ENCODE peak calls at places on chromosomes 2 and 18, in ten cellular contexts. H is adrenal gland, E is GM23338, Q is lower leg skin, O is cardiac fibroblast, T is fibroblast of pulmonary artery, P is choroid plexus epithelial cell, J is psoas muscle, S is AG04449, F is tibial nerve. L is an unnamed sample.
A peak's percentile ranks its signal among the peaks of the same experiment; 100 is the strongest.

GRCh38 chr2:128198666-128199065 is 107.7 kb downstream of the UGGT1 start:
- DNase-seq in H (no peak), O (peak; percentile 40), F (no peak), T (no peak), Q (no peak), J (no peak), S (no peak), E (no peak), P (peak; percentile 46), L (no peak)

GRCh38 chr2:37599688-37600525 is 71.5 kb downstream of the CDC42EP3 start:
- DNase-seq in E (no peak), T (no peak), F (no peak), Q (no peak), H (no peak), P (no peak), J (no peak), S (no peak), O (no peak), L (no peak)

GRCh38 chr18:70840649-70841048 is 551.8 kb downstream of the SOCS6 start:
- DNase-seq in O (no peak), P (peak; percentile 9), T (no peak), Q (no peak), S (no peak), J (no peak), H (no peak), F (no peak), E (no peak), L (no peak)

GRCh38 chr2:134247679-134248078 is 6.2 kb upstream of the MGAT5 start:
- DNase-seq in T (no peak), O (no peak), Q (no peak), J (no peak), H (no peak), E (no peak), P (no peak), F (no peak), S (no peak), L (no peak)

GRCh38 chr2:71827146-71827874 is 320.4 kb downstream of the CYP26B1 start:
- DNase-seq in S (no peak), Q (no peak), P (no peak), F (no peak), T (no peak), E (no peak), H (no peak), J (no peak), O (no peak), L (no peak)

GRCh38 chr2:105584437-105585010 is 160.2 kb upstream of the NCK2 start:
- DNase-seq in S (no peak), F (no peak), Q (no peak), E (no peak), H (no peak), J (no peak), T (no peak), O (no peak), P (no peak), L (no peak)

GRCh38 chr2:869894-870293 is 80.8 kb upstream of the SNTG2 start:
- DNase-seq in H (no peak), P (no peak), Q (no peak), S (no peak), J (no peak), F (no peak), O (no peak), E (no peak), T (no peak), L (no peak)

GRCh38 chr2:54579682-54580349 is 123.7 kb downstream of the SPTBN1 start:
- DNase-seq in Q (no peak), E (no peak), S (no peak), H (no peak), J (no peak), T (no peak), P (no peak), O (no peak), F (no peak), L (no peak)

DNA sequence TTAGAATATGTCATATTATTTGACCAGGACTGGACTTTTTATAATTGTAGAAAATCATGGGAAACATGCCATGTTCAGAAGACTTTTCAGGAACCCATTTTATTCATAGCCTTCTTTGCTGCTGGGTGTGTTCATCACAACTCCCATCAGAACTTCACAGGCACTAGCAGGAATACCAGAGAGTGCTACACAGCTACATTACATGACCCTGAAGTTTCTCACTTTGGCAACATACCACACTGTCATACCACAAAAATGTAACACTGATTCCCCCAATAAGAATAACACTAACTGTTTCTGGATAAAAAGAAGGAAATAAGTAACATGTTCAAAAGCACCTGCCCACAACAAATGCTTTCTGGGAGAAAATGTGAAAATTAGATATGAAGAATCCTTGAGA is 405.4 kb downstream of the CDH2 start:
- DNase-seq in J (no peak), S (no peak), P (peak; percentile 23), H (no peak), O (no peak), T (no peak), E (no peak), F (no peak), Q (no peak), L (no peak)
- TF ChIP-seq CTCF in J (no peak), S (no peak), P (no peak), H (no peak), O (no peak), T (no peak), E (no peak), F (no peak), Q (no peak), L (no peak)

GRCh38 chr2:204977914-204978313 is 432.6 kb downstream of the PARD3B start:
- DNase-seq in S (no peak), H (no peak), T (no peak), P (no peak), O (no peak), F (no peak), E (peak; percentile 75), J (no peak), Q (no peak), L (no peak)
- H3K4me3 ChIP-seq in S (no peak overlapping the region), H (no peak overlapping the region), T (no peak overlapping the region), P (no peak overlapping the region), O (no peak overlapping the region), F (no peak overlapping the region), E (no peak overlapping the region), J (no peak overlapping the region), Q (no peak overlapping the region), L (no peak overlapping the region)

GRCh38 chr2:145680276-145680675 is 1160.4 kb upstream of the ZEB2 start:
- DNase-seq in J (no peak), E (no peak), O (no peak), F (no peak), Q (no peak), S (no peak), T (no peak), H (no peak), P (no peak), L (no peak)
- TF ChIP-seq CTCF in J (no peak), E (peak; percentile 25), O (no peak), F (no peak), Q (no peak), S (no peak), T (no peak), H (no peak), P (no peak), L (no peak)

GRCh38 chr18:44697315-44697714 is 16.6 kb downstream of the SETBP1 start:
- DNase-seq in J (no peak), O (no peak), P (no peak), Q (no peak), S (no peak), F (no peak), H (no peak), E (no peak), T (no peak), L (no peak)
- H3K4me3 ChIP-seq in J (peak overlapping the region; percentile 55), O (no peak overlapping the region), P (no peak overlapping the region), Q (no peak overlapping the region), S (no peak overlapping the region), F (no peak overlapping the region), H (no peak overlapping the region), E (peak overlapping the region; percentile 21), T (no peak overlapping the region), L (no peak overlapping the region)

GRCh38 chr2:143686585-143687164 is 557.5 kb downstream of the ARHGAP15 start:
- DNase-seq in P (peak; percentile 69), S (no peak), T (peak; percentile 66), H (no peak), Q (no peak), J (no peak), F (peak; percentile 20), E (peak; percentile 85), O (peak; percentile 67), L (peak; percentile 58)
- TF ChIP-seq CTCF in P (peak; percentile 60), S (peak; percentile 13), T (peak; percentile 62), H (peak; percentile 43), Q (no peak), J (peak; percentile 50), F (peak; percentile 39), E (peak; percentile 44), O (peak; percentile 59), L (peak; percentile 53)